ENCODE peak calls at places on chromosomes 11 and 22, in ten cellular contexts. A is kidney glomerular epithelial cell, C is heart left ventricle, K is psoas muscle, L is glutamatergic neuron, B is lung microvascular endothelial cell, V is colonic mucosa, N is WTC11, S is amygdala, T is mesendoderm. M is an unnamed sample.

GRCh38 chr22:46386312-46386711 is 50.8 kb downstream of the TRMU start:
- DNase-seq in S (no peak), V (no peak), N (peak), A (no peak), L (no peak), T (no peak), B (no peak), K (no peak), C (no peak), M (no peak)

GRCh38 chr11:108965602-108966001 is 300.7 kb downstream of the DDX10 start:
- DNase-seq in N (no peak), C (no peak), L (no peak), T (peak), V (no peak), K (no peak), A (no peak), S (no peak), B (no peak), M (no peak)

GRCh38 chr22:24165673-24166072 is 15.6 kb upstream of the SUSD2 start:
- DNase-seq in K (no peak), T (no peak), L (no peak), S (no peak), A (no peak), N (no peak), C (no peak), V (no peak), B (no peak), M (no peak)

GRCh38 chr11:78188012-78188808 is at the start of gene KCTD21:
- DNase-seq in A (peak), T (peak), V (peak), C (peak), K (peak), L (peak), N (peak), B (peak), S (peak), M (peak)

GRCh38 chr11:69726481-69726880 is 22.7 kb upstream of the FGF19 start:
- DNase-seq in B (no peak), L (no peak), S (no peak), C (no peak), N (no peak), T (no peak), A (no peak), K (no peak), V (no peak), M (peak)

GRCh38 chr22:30717331-30717921 is 22.8 kb downstream of the OSBP2 start:
- DNase-seq in C (no peak), T (no peak), A (peak), N (no peak), K (no peak), V (no peak), B (peak), L (no peak), S (no peak), M (no peak)

GRCh38 chr11:110866081-110866480 is 153.8 kb upstream of the ARHGAP20 start:
- DNase-seq in C (no peak), B (no peak), L (no peak), T (no peak), N (no peak), K (no peak), S (no peak), A (no peak), V (no peak), M (no peak)

GRCh38 chr11:48124880-48125279 is 91.7 kb upstream of the OR4B1 start:
- DNase-seq in N (no peak), K (no peak), C (no peak), S (no peak), L (no peak), T (no peak), A (no peak), B (no peak), V (no peak), M (peak)

GRCh38 chr11:80855975-80856524 is 1415.2 kb upstream of the TENM4 start:
- DNase-seq in L (no peak), A (peak), S (no peak), T (no peak), B (no peak), K (no peak), V (no peak), C (no peak), N (no peak), M (no peak)

GRCh38 chr11:19276859-19277808 is 36.4 kb upstream of the E2F8 start:
- DNase-seq in S (no peak), T (peak), A (peak), B (no peak), N (no peak), V (peak), L (no peak), K (no peak), C (no peak), M (no peak)

GRCh38 chr22:43985532-43985931 is 30.3 kb downstream of the SAMM50 start:
- DNase-seq in N (no peak), L (no peak), T (no peak), C (no peak), B (no peak), A (no peak), S (no peak), K (peak), V (no peak), M (no peak)

GRCh38 chr11:57700425-57700824 is 11.6 kb downstream of the MED19 start:
- DNase-seq in V (no peak), A (no peak), B (no peak), N (no peak), K (no peak), L (no peak), C (no peak), T (peak), S (no peak), M (no peak)

GRCh38 chr11:34960277-34960676 is 43.9 kb downstream of the PDHX start:
- DNase-seq in T (no peak), N (no peak), L (no peak), B (no peak), A (no peak), V (no peak), K (no peak), S (no peak), C (peak), M (no peak)

GRCh38 chr11:44835326-44835725 is 108.6 kb downstream of the TSPAN18 start:
- DNase-seq in T (no peak), B (no peak), C (no peak), L (no peak), S (no peak), K (no peak), V (no peak), N (no peak), A (no peak), M (no peak)

GRCh38 chr11:61752117-61752924 is at the start of gene MYRF:
- DNase-seq in N (peak), A (no peak), T (peak), S (peak), B (peak), K (peak), V (peak), C (peak), L (peak), M (peak)

GRCh38 chr11:20355221-20356219 is 8.0 kb upstream of the HTATIP2 start:
- DNase-seq in B (peak), S (no peak), K (no peak), V (peak), T (peak), N (peak), L (peak), C (no peak), A (peak), M (peak)

GRCh38 chr11:66020618-66021357 is 5.5 kb downstream of the CATSPER1 start:
- DNase-seq in L (no peak), K (peak), V (no peak), S (no peak), C (no peak), T (no peak), A (peak), B (peak), N (no peak), M (no peak)

GRCh38 chr11:15889353-15889752 is 467.0 kb downstream of the SOX6 start:
- DNase-seq in K (no peak), V (no peak), L (no peak), T (no peak), B (no peak), C (no peak), S (no peak), N (no peak), A (no peak), M (no peak)

GRCh38 chr11:121036981-121037380 is 13.1 kb downstream of the TBCEL start:
- DNase-seq in T (no peak), L (no peak), N (no peak), C (no peak), V (no peak), S (no peak), B (no peak), K (no peak), A (no peak), M (no peak)

GRCh38 chr11:45688472-45689033 is 23.1 kb upstream of the CHST1 start:
- DNase-seq in T (no peak), S (no peak), N (no peak), C (no peak), B (no peak), K (no peak), V (no peak), L (no peak), A (no peak), M (no peak)

GRCh38 chr11:120932305-120932905 is 91.5 kb upstream of the TBCEL start:
- DNase-seq in N (no peak), T (peak), S (no peak), C (no peak), B (no peak), A (no peak), L (no peak), V (no peak), K (no peak), M (no peak)

GRCh38 chr11:47259178-47259977 is 1.6 kb downstream of the NR1H3 start:
- DNase-seq in V (peak), T (peak), A (no peak), S (no peak), B (peak), K (peak), C (peak), N (peak), L (peak), M (peak)